ENCODE peak calls at places on chromosomes 6 and 20, in ten cellular contexts. I is HTR-8/SVneo, T is cardiac septum, Y is COR-L47, S is endothelial cell, B is brain microvascular endothelial cell, X is immature natural killer cell, W is SJSA1, G is HepG2, P is HuH-7.5. C is an unnamed sample.
A peak's percentile ranks its signal among the peaks of the same experiment; 100 is the strongest.

GRCh38 chr6:43953794-43954310 is 173.4 kb downstream of the MRPL14 start:
- DNase-seq in I (no peak), T (peak; percentile 74), Y (no peak), S (peak; percentile 33), B (no peak), X (no peak), W (no peak), G (peak; percentile 57), P (no peak), C (no peak)

GRCh38 chr6:157571269-157571668 is 190.3 kb downstream of the ZDHHC14 start:
- DNase-seq in I (no peak), T (no peak), Y (no peak), S (no peak), B (no peak), X (no peak), W (no peak), G (no peak), P (no peak), C (no peak)

GRCh38 chr20:35663813-35664543 is 722 bp downstream of the CPNE1 start:
- DNase-seq in I (peak; percentile 39), T (peak; percentile 82), Y (peak; percentile 35), S (peak; percentile 39), B (no peak), X (peak; percentile 81), W (no peak), G (peak; percentile 61), P (peak; percentile 44), C (peak; percentile 24)

GRCh38 chr6:31576897-31577341 is 1.6 kb downstream of the TNF start:
- DNase-seq in I (no peak), T (no peak), Y (no peak), S (no peak), B (no peak), X (peak; percentile 71), W (no peak), G (no peak), P (no peak), C (no peak)

GRCh38 chr6:78093861-78094360 is 441.1 kb downstream of the MEI4 start:
- DNase-seq in I (no peak), T (no peak), Y (no peak), S (no peak), B (no peak), X (no peak), W (no peak), G (no peak), P (no peak), C (no peak)

GRCh38 chr20:61719691-61720347 is 345.9 kb downstream of the TAF4 start:
- DNase-seq in I (no peak), T (no peak), Y (no peak), S (no peak), B (no peak), X (peak; percentile 77), W (no peak), G (no peak), P (no peak), C (no peak)

GRCh38 chr20:37379967-37380828 is 34.3 kb downstream of the SRC start:
- DNase-seq in I (no peak), T (no peak), Y (no peak), S (no peak), B (no peak), X (no peak), W (no peak), G (peak; percentile 97), P (no peak), C (peak; percentile 31)

GRCh38 chr6:157898640-157899039 is 75.6 kb downstream of the SNX9 start:
- DNase-seq in I (no peak), T (no peak), Y (no peak), S (no peak), B (no peak), X (no peak), W (no peak), G (no peak), P (no peak), C (no peak)

GRCh38 chr6:101818056-101818455 is 424.5 kb downstream of the GRIK2 start:
- DNase-seq in I (no peak), T (no peak), Y (no peak), S (no peak), B (no peak), X (no peak), W (no peak), G (no peak), P (no peak), C (peak; percentile 26)

GRCh38 chr20:9269280-9269971 is 200.5 kb downstream of the PLCB4 start:
- DNase-seq in I (no peak), T (no peak), Y (no peak), S (no peak), B (peak; percentile 37), X (no peak), W (peak; percentile 4), G (no peak), P (no peak), C (peak; percentile 20)

GRCh38 chr6:75993236-75994162 is 79.0 kb downstream of the IMPG1 start:
- DNase-seq in I (no peak), T (no peak), Y (no peak), S (no peak), B (no peak), X (no peak), W (no peak), G (no peak), P (no peak), C (no peak)

GRCh38 chr20:8909596-8909995 is 159.3 kb upstream of the PLCB4 start:
- DNase-seq in I (no peak), T (no peak), Y (no peak), S (no peak), B (no peak), X (no peak), W (no peak), G (no peak), P (no peak), C (no peak)